ENCODE peak calls at places on chromosomes 6 and 20, in ten cellular contexts. F is adipocyte, L is H7, Z is IMR-90, J is ovary, E is mucosa of descending colon, K is K562, M is AG09309, G is breast epithelium, A is esophagus muscularis mucosa. Y is an unnamed sample.

GRCh38 chr20:22341508-22341907 is 242.9 kb downstream of the FOXA2 start:
- DNase-seq in F (no peak), L (no peak), Z (no peak), J (no peak), E (no peak), K (no peak), M (no peak), G (no peak), A (no peak), Y (no peak)

GRCh38 chr20:1491891-1492642 is 847 bp upstream of the SIRPB2 start:
- DNase-seq in F (no peak), L (no peak), Z (no peak), J (no peak), E (no peak), K (no peak), M (no peak), G (no peak), A (peak), Y (no peak)

GRCh38 chr6:158972241-158973233 is 27.5 kb downstream of the RSPH3 start:
- DNase-seq in F (peak), L (peak), Z (peak), J (no peak), E (no peak), K (peak), M (peak), G (no peak), A (no peak), Y (no peak)

GRCh38 chr20:19737025-19737424 is 21.0 kb upstream of the RIN2 start:
- DNase-seq in F (peak), L (no peak), Z (peak), J (no peak), E (no peak), K (no peak), M (peak), G (no peak), A (no peak), Y (no peak)

GRCh38 chr6:113586413-113586812 is 270.7 kb upstream of the MARCKS start:
- DNase-seq in F (peak), L (no peak), Z (peak), J (no peak), E (no peak), K (no peak), M (no peak), G (no peak), A (no peak), Y (no peak)

GRCh38 chr6:139240161-139241010 is 51.4 kb downstream of the TXLNB start:
- DNase-seq in F (peak), L (no peak), Z (peak), J (no peak), E (no peak), K (no peak), M (peak), G (peak), A (no peak), Y (no peak)

GRCh38 chr20:41361757-41362747 is 4.6 kb downstream of the EMILIN3 start:
- DNase-seq in F (no peak), L (peak), Z (no peak), J (no peak), E (peak), K (no peak), M (no peak), G (no peak), A (no peak), Y (peak)

GRCh38 chr6:16769986-16770376 is 8.7 kb upstream of the ATXN1 start:
- DNase-seq in F (peak), L (no peak), Z (peak), J (no peak), E (no peak), K (no peak), M (peak), G (no peak), A (no peak), Y (no peak)

GRCh38 chr6:138211048-138211581 is 7.2 kb downstream of the PBOV1 start:
- DNase-seq in F (no peak), L (peak), Z (no peak), J (no peak), E (no peak), K (no peak), M (no peak), G (no peak), A (no peak), Y (no peak)

GRCh38 chr20:42191140-42191860 is 573.1 kb upstream of the CHD6 start:
- DNase-seq in F (no peak), L (peak), Z (no peak), J (no peak), E (no peak), K (no peak), M (no peak), G (no peak), A (no peak), Y (no peak)

GRCh38 chr6:149354009-149354408 is 36.5 kb downstream of the TAB2 start:
- DNase-seq in F (no peak), L (no peak), Z (no peak), J (no peak), E (no peak), K (no peak), M (no peak), G (no peak), A (no peak), Y (no peak)

GRCh38 chr6:168388641-168389633 is 52.0 kb upstream of the SMOC2 start:
- DNase-seq in F (no peak), L (peak), Z (no peak), J (peak), E (no peak), K (no peak), M (no peak), G (peak), A (no peak), Y (no peak)

GRCh38 chr6:167739721-167740475 is 86.8 kb upstream of the AFDN start:
- DNase-seq in F (no peak), L (peak), Z (no peak), J (no peak), E (no peak), K (no peak), M (no peak), G (peak), A (no peak), Y (no peak)

GRCh38 chr6:35449287-35449881 is 2.8 kb upstream of the FANCE start:
- DNase-seq in F (peak), L (peak), Z (peak), J (no peak), E (no peak), K (peak), M (no peak), G (no peak), A (no peak), Y (peak)

GRCh38 chr6:103002282-103002681 is 1608.8 kb downstream of the GRIK2 start:
- DNase-seq in F (no peak), L (no peak), Z (no peak), J (no peak), E (no peak), K (no peak), M (no peak), G (no peak), A (no peak), Y (no peak)

GRCh38 chr6:52712136-52712535 is 41.2 kb downstream of the TMEM14A start:
- DNase-seq in F (no peak), L (no peak), Z (peak), J (no peak), E (no peak), K (no peak), M (no peak), G (no peak), A (no peak), Y (no peak)

GRCh38 chr6:157860505-157860991 is 37.5 kb downstream of the SNX9 start:
- DNase-seq in F (peak), L (no peak), Z (peak), J (no peak), E (no peak), K (no peak), M (no peak), G (no peak), A (no peak), Y (no peak)

GRCh38 chr6:164107297-164107995 is 692.9 kb downstream of the QKI start:
- DNase-seq in F (no peak), L (no peak), Z (no peak), J (no peak), E (no peak), K (no peak), M (no peak), G (no peak), A (no peak), Y (peak)

GRCh38 chr20:34299925-34300806 is 3.0 kb downstream of the AHCY start:
- DNase-seq in F (peak), L (peak), Z (peak), J (no peak), E (no peak), K (no peak), M (no peak), G (no peak), A (no peak), Y (peak)

GRCh38 chr6:35500782-35501181 is 3.9 kb upstream of the TEAD3 start:
- DNase-seq in F (peak), L (no peak), Z (peak), J (no peak), E (no peak), K (no peak), M (no peak), G (no peak), A (no peak), Y (no peak)

GRCh38 chr6:125357515-125358256 is 55.9 kb upstream of the HDDC2 start:
- DNase-seq in F (no peak), L (no peak), Z (no peak), J (no peak), E (no peak), K (no peak), M (no peak), G (no peak), A (no peak), Y (no peak)

GRCh38 chr6:163834226-163834970 is 419.9 kb downstream of the QKI start:
- DNase-seq in F (no peak), L (peak), Z (no peak), J (no peak), E (no peak), K (no peak), M (no peak), G (no peak), A (peak), Y (no peak)

GRCh38 chr20:53774487-53775203 is 181.0 kb upstream of the ZNF217 start:
- DNase-seq in F (peak), L (no peak), Z (peak), J (no peak), E (no peak), K (no peak), M (peak), G (no peak), A (no peak), Y (no peak)

DNA sequence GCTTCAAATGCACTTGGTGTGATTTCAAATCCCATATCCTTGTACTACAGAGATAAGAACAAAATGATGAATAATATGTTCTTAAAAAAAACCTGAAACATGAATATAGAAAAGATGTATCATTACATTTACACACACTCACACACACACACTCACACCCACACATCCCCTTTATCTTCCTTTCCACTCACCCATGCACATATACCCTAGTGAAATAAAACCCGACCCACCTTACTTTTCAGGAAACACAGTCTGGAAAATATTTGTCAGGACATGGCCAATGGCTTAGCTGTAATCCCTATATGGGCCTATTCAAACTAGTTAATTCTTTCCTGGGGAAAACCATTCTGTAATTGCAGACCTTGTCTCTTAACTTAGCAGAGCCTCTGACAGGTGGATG is 60.8 kb upstream of the EDN1 start:
- DNase-seq in F (no peak), L (no peak), Z (no peak), J (no peak), E (no peak), K (no peak), M (no peak), G (no peak), A (no peak), Y (no peak)
- H3K4me3 ChIP-seq in F (no peak), L (no peak), Z (no peak), J (no peak), E (no peak), K (no peak), M (no peak), G (no peak), A (no peak), Y (no peak)

GRCh38 chr6:85642774-85643529 is at the start of gene SYNCRIP:
- DNase-seq in F (peak), L (peak), Z (peak), J (peak), E (peak), K (peak), M (peak), G (peak), A (peak), Y (peak)
- H3K4me3 ChIP-seq in F (peak), L (peak), Z (peak), J (peak), E (peak), K (peak), M (peak), G (peak), A (peak), Y (peak)

DNA sequence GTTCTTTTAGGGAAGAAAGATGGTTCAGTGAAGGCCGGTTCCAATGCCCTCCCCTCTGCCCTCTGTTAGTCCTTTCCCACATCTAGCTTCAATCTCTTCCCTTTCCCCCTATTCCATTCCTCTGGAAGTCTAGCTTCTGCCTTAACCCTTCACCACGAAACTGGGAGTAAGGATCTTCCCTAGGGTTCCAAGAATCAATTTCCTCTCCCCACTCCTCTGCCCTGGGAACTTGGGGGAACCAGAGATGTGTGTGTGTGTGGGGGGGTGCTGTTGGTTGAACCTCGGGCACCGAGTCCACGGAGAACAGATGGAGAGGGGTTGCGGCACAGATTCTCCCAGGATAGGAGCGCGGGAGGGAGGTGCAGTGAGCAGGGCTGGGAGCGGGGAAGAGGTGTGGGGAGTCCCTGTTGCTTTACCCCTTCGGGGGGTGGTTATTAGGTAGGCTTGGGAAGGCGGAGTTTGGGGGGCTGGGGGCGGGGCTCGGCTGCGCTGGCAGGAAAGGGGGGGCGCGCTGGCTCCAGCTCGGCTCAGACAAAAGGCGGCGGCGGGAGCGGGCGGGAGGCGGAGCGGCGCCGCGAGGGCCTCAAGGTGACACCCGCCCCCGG is at the start of gene TMEM151B:
- DNase-seq in F (no peak), L (peak), Z (no peak), J (peak), E (no peak), K (no peak), M (no peak), G (no peak), A (no peak), Y (no peak)
- H3K4me3 ChIP-seq in F (no peak), L (peak), Z (no peak), J (no peak), E (no peak), K (peak), M (no peak), G (peak), A (peak), Y (peak)

GRCh38 chr20:9409981-9410380 is 104.4 kb upstream of the LAMP5 start:
- DNase-seq in F (peak), L (no peak), Z (peak), J (no peak), E (no peak), K (no peak), M (peak), G (no peak), A (no peak), Y (no peak)

GRCh38 chr20:9407805-9408421 is 106.5 kb upstream of the LAMP5 start:
- DNase-seq in F (peak), L (peak), Z (peak), J (peak), E (no peak), K (peak), M (peak), G (peak), A (no peak), Y (peak)

GRCh38 chr20:9409352-9409751 is 105.0 kb upstream of the LAMP5 start:
- DNase-seq in F (peak), L (no peak), Z (peak), J (no peak), E (no peak), K (no peak), M (no peak), G (no peak), A (no peak), Y (no peak)

GRCh38 chr20:9411833-9412232 is 102.6 kb upstream of the LAMP5 start:
- DNase-seq in F (no peak), L (no peak), Z (no peak), J (no peak), E (no peak), K (no peak), M (no peak), G (no peak), A (no peak), Y (no peak)

DNA sequence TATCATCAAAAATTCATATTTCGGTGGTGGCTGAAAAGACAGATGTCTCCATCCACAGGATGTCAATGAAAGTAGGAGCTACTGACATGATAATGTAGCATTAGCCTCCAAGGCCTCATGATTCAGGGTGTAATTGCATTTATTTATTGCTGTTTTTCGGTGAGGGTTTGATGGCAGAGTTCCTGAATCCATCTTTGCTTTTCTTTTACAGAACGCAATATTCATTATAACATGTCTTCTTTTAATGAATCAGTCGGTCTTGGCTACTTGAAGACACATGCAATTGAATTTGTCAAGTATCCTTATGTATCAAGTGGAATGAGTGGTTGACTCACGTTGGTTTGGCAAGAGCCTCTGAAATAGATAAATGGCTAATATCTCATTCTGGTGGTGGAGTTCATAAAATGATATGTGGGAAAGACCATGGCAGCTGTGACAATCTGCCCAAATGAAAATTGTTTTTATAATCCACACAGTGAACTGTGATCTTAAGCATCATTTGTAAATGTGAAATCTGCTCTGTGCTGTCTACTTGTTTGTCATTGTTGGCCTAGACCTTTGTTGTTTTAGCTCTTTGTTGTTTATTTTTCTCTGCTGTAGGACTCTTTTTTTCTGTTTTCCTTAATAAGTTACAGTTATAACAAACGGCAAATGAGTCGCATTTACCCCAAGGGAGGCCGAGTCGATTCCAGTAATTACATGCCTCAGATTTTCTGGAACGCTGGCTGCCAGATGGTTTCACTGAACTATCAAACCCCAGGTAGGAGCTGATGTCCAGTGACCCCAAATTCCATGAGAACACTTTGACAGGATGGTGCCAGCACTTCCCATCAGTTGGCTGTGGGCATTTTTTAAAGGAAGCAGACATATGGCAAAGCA is 105.7 kb upstream of the LAMP5 start:
- DNase-seq in F (peak), L (no peak), Z (peak), J (no peak), E (no peak), K (no peak), M (peak), G (no peak), A (no peak), Y (no peak)
- H3K4me3 ChIP-seq in F (no peak), L (no peak), Z (no peak), J (no peak), E (no peak), K (no peak), M (no peak), G (no peak), A (no peak), Y (no peak)

DNA sequence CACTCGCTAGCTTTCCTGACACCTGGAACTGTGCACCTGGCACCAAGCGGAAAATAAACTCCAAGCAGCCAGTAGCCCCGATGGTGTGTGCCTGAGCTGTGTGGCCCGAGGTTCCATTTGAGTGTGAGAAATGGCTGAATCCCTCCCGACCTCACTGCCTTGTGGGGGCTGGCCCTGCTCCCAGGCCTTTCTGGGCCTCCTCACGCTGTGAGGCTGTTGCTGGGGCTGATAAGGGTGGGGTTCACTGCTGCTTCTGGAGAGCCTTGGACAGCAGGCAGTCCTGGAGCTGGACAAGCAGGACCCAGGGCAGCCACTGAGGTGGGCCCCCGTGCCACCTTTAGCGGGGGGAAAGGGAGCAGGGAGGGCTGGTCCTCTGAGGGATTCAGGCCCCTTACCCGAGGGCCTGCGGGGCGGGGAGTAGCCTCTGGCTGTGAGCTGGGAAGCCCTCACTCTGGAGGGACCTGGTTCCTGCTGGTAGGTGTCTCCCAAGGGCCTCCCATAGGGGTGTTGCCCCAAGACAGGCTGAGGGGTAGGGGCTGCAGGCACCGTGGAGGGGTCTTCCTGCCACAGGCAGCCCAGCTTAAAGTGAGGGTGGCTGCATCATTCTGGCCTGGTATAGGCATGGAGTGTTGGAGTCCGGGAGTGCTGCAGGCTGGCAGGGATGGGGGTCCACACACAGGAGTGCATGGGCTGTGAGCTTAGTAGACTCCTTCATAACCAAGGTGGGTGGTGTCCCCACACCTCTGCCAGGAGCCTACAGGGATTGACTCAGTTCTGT is 1.7 kb downstream of the PPDPF start:
- DNase-seq in F (no peak), L (no peak), Z (no peak), J (no peak), E (peak), K (no peak), M (no peak), G (no peak), A (no peak), Y (no peak)
- H3K4me3 ChIP-seq in F (peak), L (no peak), Z (peak), J (no peak), E (no peak), K (no peak), M (peak), G (peak), A (peak), Y (no peak)

DNA sequence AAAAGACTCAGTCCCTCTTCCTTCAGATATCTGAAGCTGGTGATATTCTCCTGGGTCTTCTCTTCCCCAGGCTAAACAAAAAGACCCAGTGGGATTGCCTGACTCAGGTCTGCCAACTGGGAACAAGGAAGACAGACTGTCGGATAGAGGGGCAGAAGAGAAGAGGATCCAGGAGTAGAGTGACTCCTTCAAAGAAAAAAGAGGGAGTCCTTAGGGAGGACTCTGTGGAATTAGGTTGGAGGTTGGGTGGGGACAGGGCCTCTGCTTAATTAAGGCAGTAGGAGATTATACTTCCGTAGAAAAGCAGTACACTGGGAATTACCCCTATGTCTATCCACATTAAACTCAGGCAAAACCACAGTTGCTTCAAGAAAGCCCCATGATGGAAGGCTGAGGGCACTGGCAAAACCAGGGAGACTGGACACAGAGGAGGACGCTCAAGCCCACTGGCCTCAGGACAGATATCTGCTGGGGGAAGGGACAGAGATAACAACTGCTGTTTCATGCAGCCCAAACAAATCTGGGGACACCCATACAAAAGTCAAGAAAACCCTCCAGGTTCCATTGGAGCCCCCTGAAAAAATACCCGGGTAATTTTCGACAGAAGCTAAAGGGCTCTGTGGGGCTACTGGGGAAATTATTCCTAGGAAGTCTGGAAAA is 5.7 kb downstream of the BCL2L1 start:
- DNase-seq in F (no peak), L (no peak), Z (no peak), J (no peak), E (no peak), K (peak), M (no peak), G (no peak), A (no peak), Y (no peak)
- H3K4me3 ChIP-seq in F (peak), L (no peak), Z (no peak), J (no peak), E (no peak), K (peak), M (no peak), G (peak), A (peak), Y (no peak)

Y was measured in Caco-2.